ENCODE peak calls at places on chromosome 22, in six cellular contexts. H, R, P, B, F and T are unnamed samples.

GRCh38 chr22:46997311-46997970 is 235.0 kb downstream of the TBC1D22A start:
- DNase-seq in P (no peak), H (no peak), B (no peak), F (no peak), R (no peak), T (no peak)

GRCh38 chr22:23038902-23039301 is 31.4 kb upstream of the GNAZ start:
- DNase-seq in H (no peak), R (no peak), B (no peak), P (no peak), F (no peak), T (no peak)

GRCh38 chr22:36311386-36312085 is 58.6 kb downstream of the APOL1 start:
- DNase-seq in F (no peak), H (no peak), P (no peak), B (no peak), R (no peak), T (no peak)

GRCh38 chr22:46914916-46915894 is 152.8 kb downstream of the TBC1D22A start:
- DNase-seq in B (no peak), H (no peak), F (no peak), P (no peak), R (no peak), T (no peak)

GRCh38 chr22:23068096-23068831 is 2.1 kb upstream of the GNAZ start:
- DNase-seq in F (no peak), H (no peak), R (no peak), B (peak; percentile 1), P (no peak), T (peak; percentile 8)

GRCh38 chr22:19884161-19884953 is 29.7 kb upstream of the GNB1L start:
- DNase-seq in P (peak; percentile 13), F (no peak), R (no peak), H (no peak), B (no peak), T (no peak)

GRCh38 chr22:36775589-36775965 is 342 bp downstream of the IFT27 start:
- DNase-seq in R (peak; percentile 37), P (no peak), F (peak; percentile 3), B (peak; percentile 39), H (peak; percentile 39), T (no peak)

GRCh38 chr22:46331496-46331895 is 4.0 kb upstream of the TRMU start:
- DNase-seq in H (no peak), F (no peak), R (no peak), B (no peak), P (no peak), T (no peak)

GRCh38 chr22:48055827-48056226 is 1293.4 kb downstream of the TBC1D22A start:
- DNase-seq in P (no peak), H (no peak), B (no peak), F (no peak), R (no peak), T (no peak)

GRCh38 chr22:45917146-45917545 is 59.8 kb downstream of the WNT7B start:
- DNase-seq in P (no peak), B (no peak), R (no peak), H (no peak), F (no peak), T (no peak)

GRCh38 chr22:40400173-40400572 is 29.8 kb downstream of the SGSM3 start:
- DNase-seq in R (peak; percentile 61), F (no peak), B (no peak), H (no peak), P (no peak), T (no peak)

GRCh38 chr22:17994424-17995108 is 29.8 kb downstream of the MICAL3 start:
- DNase-seq in R (no peak), P (no peak), F (no peak), B (no peak), H (no peak), T (no peak)

GRCh38 chr22:37258810-37259472 is 14.9 kb upstream of the RAC2 start:
- DNase-seq in R (no peak), F (no peak), H (no peak), P (no peak), B (no peak), T (no peak)

GRCh38 chr22:17966403-17966717 is 58.0 kb downstream of the MICAL3 start:
- DNase-seq in P (no peak), B (no peak), H (no peak), F (no peak), R (no peak), T (no peak)

GRCh38 chr22:30640361-30640760 is 4.8 kb downstream of the SLC35E4 start:
- DNase-seq in H (no peak), R (no peak), P (no peak), B (no peak), F (no peak), T (no peak)

GRCh38 chr22:37509026-37509886 is 10.0 kb downstream of the CARD10 start:
- DNase-seq in P (no peak), F (no peak), R (no peak), B (peak; percentile 35), H (no peak), T (no peak)

GRCh38 chr22:46972256-46972655 is 209.8 kb downstream of the TBC1D22A start:
- DNase-seq in R (no peak), H (no peak), P (no peak), F (no peak), B (no peak), T (no peak)

GRCh38 chr22:37643225-37643847 is 3.9 kb downstream of the SH3BP1 start:
- DNase-seq in R (peak; percentile 86), P (peak; percentile 96), H (peak; percentile 86), B (peak; percentile 91), F (peak; percentile 65), T (peak; percentile 86)

GRCh38 chr22:29146771-29147170 is 58.9 kb upstream of the EMID1 start:
- DNase-seq in R (no peak), B (no peak), H (no peak), F (no peak), P (no peak), T (no peak)

GRCh38 chr22:33022231-33022630 is 36.0 kb downstream of the SYN3 start:
- DNase-seq in B (no peak), P (no peak), H (no peak), F (no peak), R (no peak), T (no peak)
- TF ChIP-seq CTCF in B (no peak), P (no peak), H (no peak), F (no peak), R (no peak), T (no peak)

GRCh38 chr22:26821854-26822253 is 164.5 kb downstream of the MIAT start:
- DNase-seq in B (no peak), R (no peak), P (no peak), H (no peak), F (no peak), T (no peak)

GRCh38 chr22:26825960-26826359 is 168.6 kb downstream of the MIAT start:
- DNase-seq in B (no peak), P (no peak), F (no peak), R (no peak), H (no peak), T (no peak)

GRCh38 chr22:26826431-26826935 is 169.1 kb downstream of the MIAT start:
- DNase-seq in P (no peak), B (no peak), H (no peak), F (no peak), R (no peak), T (no peak)

GRCh38 chr22:26823966-26824365 is 166.6 kb downstream of the MIAT start:
- DNase-seq in H (no peak), R (no peak), P (no peak), F (no peak), B (no peak), T (no peak)

DNA sequence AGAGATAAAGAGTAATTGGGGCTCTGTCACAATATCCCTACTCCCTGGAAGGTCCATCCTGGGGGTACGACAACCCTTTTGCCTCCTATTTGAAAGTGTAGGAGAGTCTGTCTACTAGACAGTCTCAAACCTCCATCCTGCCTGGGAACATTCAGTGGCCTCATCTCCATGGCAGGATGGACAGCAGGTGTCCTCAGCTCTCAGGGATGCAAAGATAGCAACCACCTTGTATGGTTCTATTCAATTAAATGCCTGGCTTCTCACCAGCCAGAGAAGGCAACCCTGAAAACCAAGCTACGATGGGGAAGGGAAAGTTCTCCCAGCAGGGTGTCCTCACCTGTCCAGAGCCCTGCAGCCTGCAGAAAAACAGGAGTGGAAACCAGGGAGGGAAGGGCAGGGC is 164.9 kb downstream of the MIAT start:
- DNase-seq in B (no peak), F (no peak), P (no peak), H (no peak), R (no peak), T (no peak)
- TF ChIP-seq CTCF in B (no peak), F (no peak), P (no peak), H (no peak), R (no peak), T (no peak)

GRCh38 chr22:24128631-24129601 is 52.4 kb upstream of the SUSD2 start:
- DNase-seq in R (no peak), F (no peak), H (no peak), P (no peak), B (peak; percentile 55), T (no peak)
- TF ChIP-seq CTCF in R (no peak), F (no peak), H (no peak), P (no peak), B (peak; percentile 14), T (no peak)

GRCh38 chr22:34255042-34255441 is 334.8 kb upstream of the LARGE1 start:
- DNase-seq in F (no peak), B (no peak), P (no peak), H (no peak), R (no peak), T (no peak)
- TF ChIP-seq CTCF in F (no peak), B (no peak), P (no peak), H (no peak), R (no peak), T (no peak)

GRCh38 chr22:49983148-49984042 is 22.8 kb downstream of the PIM3 start:
- DNase-seq in R (no peak), P (peak; percentile 23), B (no peak), H (no peak), F (no peak), T (no peak)
- TF ChIP-seq CTCF in R (peak; percentile 35), P (no peak), B (no peak), H (no peak), F (peak; percentile 21), T (peak; percentile 23)

GRCh38 chr22:43743131-43743530 is 69.0 kb downstream of the EFCAB6 start:
- DNase-seq in R (no peak), H (no peak), B (no peak), F (no peak), P (no peak), T (no peak)
- TF ChIP-seq CTCF in R (no peak), H (no peak), B (no peak), F (no peak), P (no peak), T (no peak)

DNA sequence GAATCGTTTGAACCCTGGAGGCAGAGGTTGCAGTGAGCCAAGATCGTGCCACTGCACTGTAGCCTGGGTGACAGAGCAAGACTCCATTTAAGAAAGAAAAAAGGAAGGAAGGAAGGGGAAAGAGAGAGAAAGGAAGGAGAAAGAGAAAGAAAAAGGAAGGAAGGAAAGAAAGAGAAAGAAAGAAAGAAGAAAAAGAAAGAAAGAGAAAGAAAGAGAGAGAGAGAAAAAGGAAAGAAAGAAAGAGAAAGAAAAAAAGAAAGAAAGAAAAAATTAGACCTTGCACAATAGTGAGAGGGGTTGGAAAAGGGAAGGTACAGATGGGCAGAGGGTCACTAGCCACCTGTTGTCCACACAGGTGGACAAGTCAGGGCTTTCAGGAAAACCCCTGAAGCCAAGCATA is 57.6 kb upstream of the RTL6 start:
- DNase-seq in P (no peak), R (no peak), H (no peak), F (no peak), B (no peak), T (no peak)
- TF ChIP-seq CTCF in P (no peak), R (no peak), H (no peak), F (no peak), B (no peak), T (no peak)